ENCODE peak calls at places on chromosomes 13 and 19, in six cellular contexts. K, P, Z, S, I and D are unnamed samples.
A peak's percentile ranks its signal among the peaks of the same experiment; 100 is the strongest.

GRCh38 chr13:43397110-43397509 is 373.7 kb downstream of the DNAJC15 start:
- DNase-seq in K (no peak), P (peak; percentile 49), Z (no peak), S (no peak), I (no peak), D (no peak)

GRCh38 chr19:39677931-39678889 is 22.5 kb downstream of the LGALS16 start:
- DNase-seq in K (no peak), P (no peak), Z (no peak), S (no peak), I (no peak), D (peak; percentile 13)

GRCh38 chr19:3785938-3786824 is at the start of gene MATK:
- DNase-seq in K (no peak), P (no peak), Z (no peak), S (peak; percentile 60), I (no peak), D (no peak)

GRCh38 chr13:95039415-95039814 is 261.8 kb downstream of the ABCC4 start:
- DNase-seq in K (no peak), P (peak; percentile 16), Z (no peak), S (no peak), I (no peak), D (no peak)

GRCh38 chr13:27137759-27138158 is 33.9 kb downstream of the USP12 start:
- DNase-seq in K (no peak), P (no peak), Z (no peak), S (no peak), I (no peak), D (no peak)

GRCh38 chr13:83085186-83085900 is 796.9 kb downstream of the SLITRK1 start:
- DNase-seq in K (no peak), P (peak; percentile 9), Z (no peak), S (no peak), I (no peak), D (no peak)

GRCh38 chr13:32229443-32229842 is 85.7 kb downstream of the ZAR1L start:
- DNase-seq in K (no peak), P (no peak), Z (no peak), S (no peak), I (no peak), D (no peak)

GRCh38 chr19:48632692-48633147 is 4.5 kb downstream of the DBP start:
- DNase-seq in K (no peak), P (no peak), Z (no peak), S (no peak), I (no peak), D (peak; percentile 84)

GRCh38 chr19:47729468-47729798 is 15.9 kb upstream of the NOP53 start:
- DNase-seq in K (peak; percentile 45), P (peak; percentile 83), Z (no peak), S (no peak), I (no peak), D (peak; percentile 91)

GRCh38 chr19:2239771-2240770 is 3.4 kb downstream of the SF3A2 start:
- DNase-seq in K (no peak), P (no peak), Z (no peak), S (peak; percentile 56), I (no peak), D (no peak)

GRCh38 chr13:99258210-99258860 is at the start of gene GPR18:
- DNase-seq in K (no peak), P (no peak), Z (no peak), S (peak; percentile 25), I (no peak), D (no peak)

GRCh38 chr13:109666656-109667448 is 119.5 kb downstream of the IRS2 start:
- DNase-seq in K (no peak), P (peak; percentile 70), Z (no peak), S (no peak), I (no peak), D (peak; percentile 75)

GRCh38 chr13:27953671-27954405 is 15.3 kb downstream of the CDX2 start:
- DNase-seq in K (peak; percentile 87), P (peak; percentile 89), Z (no peak), S (peak; percentile 78), I (peak; percentile 17), D (peak; percentile 20)

GRCh38 chr19:8561071-8561764 is 16.0 kb downstream of the MYO1F start:
- DNase-seq in K (no peak), P (no peak), Z (no peak), S (no peak), I (no peak), D (no peak)

GRCh38 chr13:67138937-67139336 is 91.2 kb downstream of the PCDH9 start:
- DNase-seq in K (no peak), P (no peak), Z (no peak), S (no peak), I (no peak), D (no peak)

GRCh38 chr19:4555657-4556561 is 3.6 kb downstream of the SEMA6B start:
- DNase-seq in K (peak; percentile 46), P (no peak), Z (no peak), S (no peak), I (no peak), D (no peak)

GRCh38 chr13:71218960-71219359 is 648.0 kb downstream of the DACH1 start:
- DNase-seq in K (no peak), P (no peak), Z (no peak), S (peak; percentile 15), I (no peak), D (peak; percentile 10)

GRCh38 chr19:36051236-36051635 is 2.8 kb downstream of the THAP8 start:
- DNase-seq in K (no peak), P (no peak), Z (no peak), S (no peak), I (no peak), D (peak; percentile 25)

GRCh38 chr13:99085139-99085845 is 107.4 kb upstream of the DOCK9 start:
- DNase-seq in K (no peak), P (no peak), Z (no peak), S (no peak), I (no peak), D (no peak)

GRCh38 chr19:2922987-2923386 is 21.8 kb downstream of the ZNF77 start:
- DNase-seq in K (no peak), P (no peak), Z (no peak), S (no peak), I (no peak), D (peak; percentile 63)

GRCh38 chr19:38376576-38376975 is 2.2 kb downstream of the PSMD8 start:
- DNase-seq in K (no peak), P (no peak), Z (no peak), S (no peak), I (no peak), D (no peak)

GRCh38 chr19:39936020-39936419 is 1.6 kb upstream of the FCGBP start:
- DNase-seq in K (peak; percentile 40), P (no peak), Z (no peak), S (no peak), I (no peak), D (no peak)

GRCh38 chr19:31149306-31149975 is 199.8 kb downstream of the TSHZ3 start:
- DNase-seq in K (no peak), P (peak; percentile 56), Z (no peak), S (no peak), I (no peak), D (no peak)

GRCh38 chr19:44737238-44738160 is 11.0 kb upstream of the BCL3 start:
- DNase-seq in K (peak; percentile 10), P (no peak), Z (peak; percentile 71), S (no peak), I (no peak), D (no peak)

GRCh38 chr13:113083402-113084061 is 22.1 kb upstream of the F7 start:
- DNase-seq in K (peak; percentile 41), P (no peak), Z (no peak), S (no peak), I (no peak), D (peak; percentile 36)

GRCh38 chr13:36764536-36764935 is 54.5 kb upstream of the RFXAP start:
- DNase-seq in K (no peak), P (no peak), Z (no peak), S (no peak), I (no peak), D (peak; percentile 79)

GRCh38 chr13:101691326-101691725 is 238.9 kb downstream of the ITGBL1 start:
- DNase-seq in K (no peak), P (peak; percentile 16), Z (no peak), S (no peak), I (no peak), D (no peak)

GRCh38 chr19:4386038-4386782 is 14.1 kb downstream of the SH3GL1 start:
- DNase-seq in K (no peak), P (no peak), Z (no peak), S (no peak), I (no peak), D (no peak)

GRCh38 chr13:19984430-19985218 is 26.1 kb downstream of the ZMYM2 start:
- DNase-seq in K (no peak), P (peak; percentile 69), Z (no peak), S (peak; percentile 47), I (no peak), D (peak; percentile 26)

GRCh38 chr19:47406711-47407416 is 12.5 kb downstream of the MEIS3 start:
- DNase-seq in K (no peak), P (no peak), Z (no peak), S (no peak), I (no peak), D (no peak)

GRCh38 chr13:69585656-69586055 is 522.0 kb upstream of the ATXN8OS start:
- DNase-seq in K (no peak), P (no peak), Z (no peak), S (peak; percentile 7), I (no peak), D (no peak)

GRCh38 chr13:41459754-41460111 is 2.4 kb downstream of the RGCC start:
- DNase-seq in K (no peak), P (no peak), Z (no peak), S (no peak), I (no peak), D (no peak)

GRCh38 chr13:27424246-27425150 is at the start of gene GTF3A:
- DNase-seq in K (peak; percentile 88), P (peak; percentile 98), Z (peak; percentile 74), S (peak; percentile 91), I (peak; percentile 68), D (peak; percentile 64)

GRCh38 chr19:15584541-15585115 is 30.4 kb upstream of the CYP4F8 start:
- DNase-seq in K (peak; percentile 82), P (peak; percentile 90), Z (peak; percentile 58), S (peak; percentile 54), I (peak; percentile 81), D (peak; percentile 29)

GRCh38 chr19:8221161-8221560 is 12.0 kb downstream of the CERS4 start:
- DNase-seq in K (no peak), P (no peak), Z (no peak), S (no peak), I (no peak), D (no peak)

GRCh38 chr19:1646149-1646930 is 6.1 kb downstream of the TCF3 start:
- DNase-seq in K (no peak), P (no peak), Z (no peak), S (no peak), I (no peak), D (no peak)

GRCh38 chr19:15323496-15324235 is 8.7 kb downstream of the BRD4 start:
- DNase-seq in K (peak; percentile 59), P (peak; percentile 53), Z (no peak), S (no peak), I (no peak), D (peak; percentile 79)